ENCODE peak calls at places on chromosomes 11 and 22, in five cellular contexts. U, B, I, V and S are unnamed samples.

GRCh38 chr11:87137711-87138110 is 100.0 kb downstream of the TMEM135 start:
- DNase-seq in V (no peak), I (no peak), U (no peak), B (no peak), S (peak; percentile 27)

GRCh38 chr11:6598555-6598954 is 4.9 kb downstream of the RRP8 start:
- DNase-seq in V (no peak), I (no peak), B (no peak), U (no peak), S (no peak)

GRCh38 chr22:25627271-25627848 is 62.9 kb downstream of the GRK3 start:
- DNase-seq in I (no peak), V (no peak), U (no peak), B (no peak), S (peak; percentile 14)

GRCh38 chr11:97943493-97943892 is 1077.3 kb upstream of the CNTN5 start:
- DNase-seq in I (no peak), V (no peak), B (no peak), U (no peak), S (peak; percentile 5)

GRCh38 chr11:129946256-129946655 is 50.9 kb upstream of the NFRKB start:
- DNase-seq in I (no peak), V (no peak), B (no peak), U (no peak), S (no peak)

GRCh38 chr22:44724416-44724815 is 22.4 kb downstream of the PRR5 start:
- DNase-seq in V (no peak), I (no peak), B (no peak), U (no peak), S (no peak)

GRCh38 chr11:17352925-17353227 is 1.3 kb downstream of the NCR3LG1 start:
- DNase-seq in U (peak; percentile 29), V (peak; percentile 64), I (no peak), B (no peak), S (peak; percentile 60)

GRCh38 chr11:120198403-120198786 is 12.4 kb upstream of the OAF start:
- DNase-seq in V (no peak), I (no peak), U (no peak), B (no peak), S (no peak)

GRCh38 chr22:38760477-38761201 is 4.8 kb upstream of the SUN2 start:
- DNase-seq in B (peak; percentile 47), I (no peak), U (no peak), V (no peak), S (peak; percentile 15)

GRCh38 chr22:23401111-23401909 is 178.8 kb downstream of the IGLL1 start:
- DNase-seq in I (peak; percentile 62), V (peak; percentile 59), B (peak; percentile 68), U (no peak), S (peak; percentile 25)

GRCh38 chr11:12289667-12290476 is 87.5 kb upstream of the PARVA start:
- DNase-seq in U (no peak), B (no peak), I (no peak), V (no peak), S (no peak)

GRCh38 chr22:39319284-39320170 is at the start of gene RPL3:
- DNase-seq in U (peak; percentile 98), V (peak; percentile 98), I (peak; percentile 93), B (peak; percentile 93), S (peak; percentile 99)

GRCh38 chr22:27318516-27318915 is 483.0 kb downstream of the MN1 start:
- DNase-seq in U (peak; percentile 46), V (no peak), I (peak; percentile 87), B (peak; percentile 51), S (peak; percentile 91)

GRCh38 chr22:36298118-36298517 is 45.2 kb downstream of the APOL1 start:
- DNase-seq in V (no peak), I (no peak), U (no peak), B (no peak), S (no peak)

GRCh38 chr11:73334244-73335203 is 26.4 kb downstream of the ARHGEF17 start:
- DNase-seq in B (peak; percentile 84), U (peak; percentile 90), I (no peak), V (peak; percentile 88), S (peak; percentile 83)

GRCh38 chr11:97754976-97755375 is 1265.8 kb upstream of the CNTN5 start:
- DNase-seq in B (peak; percentile 20), V (no peak), U (no peak), I (no peak), S (peak; percentile 3)

GRCh38 chr11:121237686-121238658 is 54.6 kb upstream of the SC5D start:
- DNase-seq in V (no peak), U (peak; percentile 36), I (peak; percentile 69), B (peak; percentile 20), S (peak; percentile 18)

GRCh38 chr11:86067230-86068137 is 1.4 kb downstream of the PICALM start:
- DNase-seq in U (no peak), V (no peak), B (no peak), I (no peak), S (peak; percentile 37)

GRCh38 chr22:22745225-22746060 is 101.0 kb downstream of the GGTLC2 start:
- DNase-seq in B (peak; percentile 12), V (no peak), I (no peak), U (no peak), S (peak; percentile 27)

GRCh38 chr22:44444341-44445306 is 53.4 kb downstream of the RTL6 start:
- DNase-seq in V (no peak), I (no peak), U (no peak), B (no peak), S (no peak)

GRCh38 chr22:45164217-45165123 is 745 bp downstream of the NUP50 start:
- DNase-seq in U (peak; percentile 24), I (no peak), V (peak; percentile 63), B (no peak), S (peak; percentile 23)

GRCh38 chr11:8930456-8931175 is 2.1 kb downstream of the C11orf16 start:
- DNase-seq in B (no peak), V (no peak), I (no peak), U (no peak), S (no peak)

GRCh38 chr22:37849089-37849751 is at the start of gene EIF3L:
- DNase-seq in I (peak; percentile 46), U (peak; percentile 90), B (peak; percentile 81), V (peak; percentile 88), S (peak; percentile 83)

GRCh38 chr11:13013054-13013488 is 4.0 kb downstream of the RASSF10 start:
- DNase-seq in U (no peak), V (no peak), I (no peak), B (no peak), S (no peak)

GRCh38 chr11:104061851-104062521 is 25.5 kb downstream of the DDI1 start:
- DNase-seq in I (no peak), U (no peak), V (no peak), B (no peak), S (peak; percentile 82)

GRCh38 chr22:32745251-32745995 is 56.1 kb upstream of the TIMP3 start:
- DNase-seq in B (no peak), U (peak; percentile 50), I (peak; percentile 11), V (no peak), S (peak; percentile 73)

GRCh38 chr22:39917776-39918493 is 17.1 kb downstream of the GRAP2 start:
- DNase-seq in I (no peak), U (no peak), B (no peak), V (no peak), S (peak; percentile 30)

GRCh38 chr11:23233075-23233474 is 372.8 kb upstream of the CCDC179 start:
- DNase-seq in V (no peak), B (no peak), I (peak; percentile 47), U (no peak), S (peak; percentile 85)

GRCh38 chr22:20562607-20563463 is 55.4 kb downstream of the MED15 start:
- DNase-seq in B (no peak), I (no peak), U (no peak), V (no peak), S (no peak)

GRCh38 chr11:45339754-45340519 is 53.8 kb upstream of the SYT13 start:
- DNase-seq in U (peak; percentile 95), B (peak; percentile 84), V (peak; percentile 96), I (peak; percentile 38), S (peak; percentile 79)
- H3K4me3 ChIP-seq in U (peak overlapping the region; percentile 15), B (peak overlapping the region; percentile 9), V (no peak overlapping the region), I (no peak overlapping the region), S (peak overlapping the region; percentile 22)

DNA sequence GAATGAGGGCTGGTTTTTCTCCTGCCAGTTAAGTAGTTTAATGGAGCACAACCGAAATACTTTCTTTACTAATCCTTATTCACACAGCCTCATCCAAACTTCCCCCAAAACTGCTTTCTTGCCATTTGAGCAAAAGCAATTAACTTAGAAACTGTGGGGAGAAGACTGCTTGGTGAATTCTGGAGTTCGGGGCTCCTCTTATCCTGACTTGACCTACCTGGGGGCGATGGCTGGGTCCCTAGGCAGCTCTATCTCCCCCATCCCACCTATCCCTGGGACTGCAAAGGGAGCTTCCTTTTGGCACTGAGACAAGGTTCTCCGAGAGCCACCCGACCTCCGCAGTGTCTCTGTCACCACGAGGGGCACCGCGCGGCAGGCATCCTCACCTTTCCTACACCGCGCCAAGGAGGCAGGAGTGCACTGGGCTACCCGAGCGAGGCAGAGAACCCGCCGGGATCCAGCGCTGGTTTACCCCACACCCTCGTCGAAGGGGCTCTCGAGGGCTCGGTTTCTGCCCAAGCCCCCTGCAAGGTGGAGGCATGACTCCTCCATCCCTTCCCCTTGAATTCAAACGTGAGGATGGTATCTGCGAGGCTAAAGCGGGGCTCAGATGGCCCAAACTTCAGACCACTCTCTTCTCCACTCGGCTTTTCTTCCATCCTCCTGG is 731 bp downstream of the DESI1 start:
- DNase-seq in B (no peak), I (no peak), U (peak; percentile 20), V (peak; percentile 53), S (no peak)
- TF ChIP-seq CTCF in B (peak; percentile 28), I (peak; percentile 7), U (no peak), V (no peak), S (no peak)

GRCh38 chr11:109971184-109971523 is 122.0 kb upstream of the ZC3H12C start:
- DNase-seq in V (no peak), U (peak; percentile 13), I (peak; percentile 13), B (peak; percentile 73), S (peak; percentile 75)

GRCh38 chr11:109972939-109973338 is 120.3 kb upstream of the ZC3H12C start:
- DNase-seq in V (no peak), I (no peak), U (no peak), B (no peak), S (peak; percentile 12)

GRCh38 chr11:109970516-109971183 is 122.5 kb upstream of the ZC3H12C start:
- DNase-seq in B (no peak), I (no peak), V (no peak), U (no peak), S (no peak)

GRCh38 chr11:109968781-109969180 is 124.4 kb upstream of the ZC3H12C start:
- DNase-seq in I (no peak), B (no peak), U (no peak), V (no peak), S (no peak)

GRCh38 chr11:109972181-109972715 is 120.9 kb upstream of the ZC3H12C start:
- DNase-seq in I (no peak), B (peak; percentile 16), U (peak; percentile 16), V (no peak), S (no peak)
- H3K4me3 ChIP-seq in I (no peak overlapping the region), B (no peak overlapping the region), U (no peak overlapping the region), V (no peak overlapping the region), S (no peak overlapping the region)

DNA sequence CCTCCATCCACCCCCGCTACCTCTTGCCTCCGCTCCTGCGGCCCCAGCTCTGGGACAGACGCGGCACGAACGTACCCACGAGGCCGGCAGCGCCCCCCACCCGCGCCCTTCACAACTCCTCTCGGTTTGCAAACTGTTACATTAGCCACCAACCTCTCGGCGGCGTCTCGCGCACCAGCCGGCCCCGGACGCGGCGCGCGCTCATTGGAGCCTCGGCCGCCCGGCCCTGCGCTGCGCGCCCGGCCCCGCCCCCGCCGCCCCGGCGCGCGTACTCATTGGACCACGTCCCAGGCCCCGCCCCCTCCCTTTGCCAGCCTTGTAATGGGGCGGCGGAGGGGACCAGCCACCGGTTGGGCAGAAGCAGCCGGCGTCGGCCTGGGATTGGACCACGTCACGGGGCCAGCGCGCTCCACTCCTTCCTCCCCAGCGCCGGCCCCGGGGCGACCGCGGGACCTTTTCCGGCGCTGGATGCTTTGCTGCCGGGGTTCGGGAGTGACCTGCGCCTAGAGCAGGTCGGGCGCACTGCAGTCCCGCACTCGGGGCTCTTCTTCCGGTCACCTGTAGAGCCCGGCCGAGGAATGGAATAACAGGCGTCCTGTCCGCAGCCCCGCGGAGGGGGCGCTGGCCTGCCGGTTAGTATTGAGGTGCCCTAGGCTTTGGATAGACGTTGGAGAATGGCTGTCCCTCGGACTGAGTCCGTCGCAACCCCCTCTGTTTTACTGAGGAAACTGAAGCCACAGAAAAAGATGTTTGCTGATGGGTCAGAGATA is at the start of gene HYOU1:
- DNase-seq in V (peak; percentile 98), I (peak; percentile 72), U (peak; percentile 98), B (peak; percentile 96), S (peak; percentile 92)
- TF ChIP-seq CTCF in V (peak; percentile 50), I (no peak), U (no peak), B (peak; percentile 51), S (peak; percentile 47)